ENCODE peak calls at places on chromosome 1, in five cellular contexts. Z is breast epithelium, V is uterus, U is endodermal cell, D is mesenchymal stem cell. I is an unnamed sample. For H3K27me3 and H3K9me3, the result is how much of the 10 kb centered on the place peaks cover.

GRCh38 chr1:86913399-86913895 is 479 bp downstream of the SELENOF start:
- DNase-seq in Z (no peak), U (peak), D (peak), V (no peak), I (no peak)

GRCh38 chr1:30376054-30376453 is 347.3 kb downstream of the MATN1 start:
- DNase-seq in D (no peak), Z (peak), V (no peak), U (peak), I (no peak)

GRCh38 chr1:24899581-24900485 is 30.2 kb downstream of the RUNX3 start:
- DNase-seq in Z (no peak), U (no peak), V (no peak), D (no peak), I (no peak)

GRCh38 chr1:156625436-156626078 is 6.3 kb downstream of the HAPLN2 start:
- DNase-seq in V (peak), U (peak), D (peak), Z (no peak), I (peak)

GRCh38 chr1:63368131-63368530 is 704 bp downstream of the ALG6 start:
- DNase-seq in U (no peak), V (no peak), Z (no peak), D (no peak), I (no peak)

GRCh38 chr1:15803380-15803779 is 4.1 kb downstream of the UQCRHL start:
- DNase-seq in U (peak), D (peak), V (no peak), Z (no peak), I (no peak)

GRCh38 chr1:33039840-33040239 is 3.2 kb upstream of the AK2 start:
- DNase-seq in U (no peak), Z (no peak), V (no peak), D (no peak), I (peak)

GRCh38 chr1:157377216-157377821 is 175.0 kb downstream of the FCRL5 start:
- DNase-seq in V (no peak), Z (no peak), U (peak), D (peak), I (no peak)

GRCh38 chr1:40980453-40981121 is 1.1 kb downstream of the CTPS1 start:
- DNase-seq in V (peak), Z (no peak), U (peak), D (peak), I (peak)

GRCh38 chr1:169427081-169427611 is at the start of gene CCDC181:
- DNase-seq in U (peak), Z (no peak), D (peak), V (peak), I (peak)
- H3K27me3 ChIP-seq in U (under half), Z (under half), D (under half), V (under half), I (under half)

DNA sequence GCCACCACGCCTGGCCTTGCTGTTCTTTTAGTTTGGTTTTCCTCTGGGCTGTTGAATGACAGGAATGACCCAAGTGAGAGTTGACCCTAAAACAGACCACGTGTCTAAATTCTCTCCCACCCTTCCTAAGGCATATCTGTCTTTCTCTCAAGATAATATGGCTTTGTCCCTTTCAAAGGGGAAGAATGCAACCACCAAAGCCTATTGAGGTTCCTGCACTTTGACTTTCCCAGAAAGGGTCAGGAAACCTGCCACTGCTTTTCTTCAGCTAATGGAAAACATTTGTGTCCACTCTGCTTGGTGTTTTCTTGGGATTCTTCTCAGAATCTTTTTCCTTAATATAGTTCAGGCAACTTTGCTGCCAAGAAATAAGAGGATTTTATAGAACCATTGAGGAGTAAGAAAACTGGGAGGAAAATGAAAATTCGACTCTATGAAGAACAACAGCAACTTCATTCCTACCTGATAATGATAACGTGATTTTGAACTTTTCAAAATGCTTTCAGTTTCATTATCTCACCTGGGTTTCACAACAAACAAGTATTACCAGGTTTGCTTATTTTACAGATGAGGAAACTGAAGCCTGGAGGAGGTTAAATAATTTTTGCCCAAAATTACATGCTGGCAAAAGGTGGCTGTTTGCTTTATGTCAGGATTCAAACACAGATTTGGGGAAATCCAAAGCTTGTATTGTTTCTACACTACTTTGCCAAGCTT is 6.9 kb downstream of the PLPP3 start:
- DNase-seq in D (no peak), Z (no peak), V (no peak), U (no peak), I (no peak)
- H3K4me3 ChIP-seq in D (peak), Z (peak), V (no peak), U (no peak), I (no peak)

GRCh38 chr1:247741756-247742155 is 3.3 kb downstream of the OR14K1 start:
- DNase-seq in D (no peak), V (no peak), U (no peak), Z (no peak), I (no peak)
- H3K9me3 ChIP-seq in D (under half), V (under half), U (half or more), Z (under half), I (under half)

GRCh38 chr1:17911789-17912188 is 156.7 kb downstream of the ACTL8 start:
- DNase-seq in V (no peak), U (no peak), D (no peak), Z (no peak), I (no peak)

GRCh38 chr1:17914142-17914541 is 159.0 kb downstream of the ACTL8 start:
- DNase-seq in V (no peak), D (no peak), Z (no peak), U (peak), I (no peak)

GRCh38 chr1:17913326-17914115 is 158.4 kb downstream of the ACTL8 start:
- DNase-seq in U (peak), Z (no peak), D (no peak), V (no peak), I (no peak)

GRCh38 chr1:17914987-17915386 is 159.9 kb downstream of the ACTL8 start:
- DNase-seq in V (no peak), Z (no peak), D (no peak), U (peak), I (no peak)

GRCh38 chr1:17912491-17912890 is 157.4 kb downstream of the ACTL8 start:
- DNase-seq in D (no peak), Z (no peak), U (peak), V (no peak), I (no peak)
- H3K27me3 ChIP-seq in D (under half), Z (under half), U (under half), V (under half), I (under half)

DNA sequence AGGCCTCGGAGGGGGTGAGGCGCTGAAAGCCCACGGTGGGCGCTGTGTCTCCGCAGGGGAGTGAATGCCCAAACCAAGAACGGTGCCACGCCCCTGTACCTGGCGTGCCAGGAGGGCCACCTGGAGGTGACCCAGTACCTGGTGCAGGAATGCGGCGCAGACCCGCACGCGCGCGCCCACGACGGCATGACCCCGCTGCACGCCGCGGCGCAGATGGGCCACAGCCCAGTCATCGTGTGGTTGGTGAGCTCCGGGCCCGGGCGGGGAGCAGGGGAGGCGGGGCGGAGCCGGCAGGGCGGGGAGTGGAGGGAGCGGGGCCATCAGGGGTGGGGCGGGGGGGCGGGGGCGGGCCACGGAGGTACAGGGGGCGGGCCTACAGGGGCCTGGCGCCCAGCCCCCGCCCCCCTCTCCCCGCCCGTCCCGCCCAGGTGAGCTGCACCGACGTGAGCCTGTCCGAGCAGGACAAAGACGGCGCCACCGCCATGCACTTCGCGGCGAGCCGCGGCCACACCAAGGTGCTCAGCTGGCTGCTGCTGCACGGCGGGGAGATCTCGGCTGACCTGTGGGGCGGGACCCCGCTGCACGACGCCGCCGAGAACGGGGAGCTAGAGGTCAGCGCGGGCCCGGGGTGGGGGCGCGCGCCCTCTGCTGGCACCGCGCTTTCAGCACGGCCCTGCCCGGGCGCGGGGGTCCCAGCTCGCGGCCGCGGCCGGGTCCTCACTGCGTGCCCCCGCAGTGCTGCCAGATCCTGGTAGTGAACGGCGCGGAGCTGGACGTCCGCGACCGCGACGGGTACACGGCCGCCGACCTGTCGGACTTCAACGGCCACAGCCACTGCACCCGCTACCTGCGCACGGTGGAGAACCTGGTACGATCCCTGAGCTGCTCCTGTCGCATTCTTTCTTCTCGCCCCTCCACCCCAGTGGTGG is 15.9 kb downstream of the ESPN start:
- DNase-seq in Z (no peak), D (peak), V (no peak), U (peak), I (no peak)
- H3K4me3 ChIP-seq in Z (peak), D (no peak), V (no peak), U (no peak), I (no peak)

DNA sequence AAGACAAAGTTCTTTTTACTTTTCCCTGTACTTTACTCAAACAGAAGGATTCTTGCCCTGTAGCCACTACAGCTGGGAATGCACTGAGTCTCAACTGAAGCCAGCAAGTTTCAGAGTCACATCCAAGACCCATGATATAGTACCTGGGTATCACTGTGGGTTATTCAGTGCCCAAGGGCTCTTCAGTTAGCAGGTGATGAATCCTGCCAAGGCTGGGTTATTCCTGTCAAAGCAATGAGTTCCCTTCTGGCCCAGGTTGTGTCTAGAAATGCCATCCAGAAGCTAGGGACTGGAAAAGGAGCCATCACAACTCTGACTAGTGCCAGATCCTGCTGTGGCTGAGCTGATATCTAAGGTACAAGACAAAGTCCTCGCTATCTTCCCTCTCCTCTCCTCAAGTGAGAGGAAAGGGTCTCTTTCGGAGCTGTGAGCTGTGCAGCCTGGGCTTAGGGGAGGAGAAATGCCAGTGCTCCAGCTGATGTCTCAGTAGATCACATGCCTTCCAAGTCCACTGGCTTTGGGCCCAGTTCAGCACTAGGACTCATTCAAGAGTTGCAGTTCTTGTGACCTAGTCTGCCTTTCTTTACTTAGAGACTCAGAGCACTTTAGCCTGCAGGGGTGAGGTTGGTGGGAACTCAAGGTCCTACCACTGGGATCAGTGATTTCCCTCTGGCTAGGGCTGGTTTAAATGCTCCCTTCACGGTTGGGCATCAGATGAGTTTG is 369.4 kb downstream of the TBX15 start:
- DNase-seq in Z (no peak), U (peak), D (no peak), V (no peak), I (no peak)
- H3K9me3 ChIP-seq in Z (under half), U (under half), D (under half), V (under half), I (under half)

GRCh38 chr1:27489973-27490741 is at the start of gene WASF2:
- DNase-seq in V (peak), Z (peak), U (peak), D (peak), I (peak)
- H3K27me3 ChIP-seq in V (under half), Z (under half), U (under half), D (under half), I (under half)

I was measured in aorta.